ENCODE peak calls at places on chromosomes 16 and 17, in ten cellular contexts. I, N, O, T, A, R, F, S, J and B are unnamed samples.

GRCh38 chr17:81665205-81666091 is 957 bp downstream of the OXLD1 start:
- DNase-seq in I (peak; percentile 6), T (peak; percentile 42), O (peak; percentile 55), A (no peak), J (peak; percentile 42), S (peak; percentile 74), N (no peak), R (peak; percentile 58), F (peak; percentile 41), B (no peak)

GRCh38 chr17:58228679-58229078 is 9.6 kb upstream of the MKS1 start:
- DNase-seq in T (no peak), O (no peak), F (no peak), I (no peak), R (no peak), S (no peak), A (no peak), J (no peak), N (no peak), B (no peak)

GRCh38 chr16:22788190-22788530 is 25.8 kb upstream of the HS3ST2 start:
- DNase-seq in S (no peak), O (no peak), A (no peak), T (no peak), R (no peak), N (no peak), J (no peak), I (no peak), F (no peak), B (peak; percentile 38)

GRCh38 chr17:76092526-76093413 is 10.8 kb downstream of the EXOC7 start:
- DNase-seq in A (no peak), I (no peak), T (no peak), S (no peak), O (no peak), R (no peak), N (peak; percentile 4), J (no peak), F (no peak), B (no peak)

GRCh38 chr16:85947511-85948509 is 48.8 kb downstream of the IRF8 start:
- DNase-seq in S (peak; percentile 48), T (peak; percentile 78), I (no peak), R (no peak), A (no peak), J (no peak), N (no peak), O (no peak), F (no peak), B (no peak)

GRCh38 chr16:89383095-89384003 is 107.0 kb downstream of the ANKRD11 start:
- DNase-seq in R (peak; percentile 80), F (peak; percentile 76), I (peak; percentile 47), N (peak; percentile 65), O (peak; percentile 53), J (peak; percentile 64), T (no peak), A (no peak), S (no peak), B (peak; percentile 47)

GRCh38 chr16:88549671-88550643 is 20.2 kb upstream of the ZC3H18 start:
- DNase-seq in N (no peak), S (no peak), A (no peak), I (no peak), O (no peak), J (no peak), T (no peak), F (no peak), R (peak; percentile 42), B (no peak)

GRCh38 chr17:29165800-29166506 is 14.2 kb downstream of the MYO18A start:
- DNase-seq in I (no peak), O (no peak), T (no peak), J (no peak), A (no peak), R (peak; percentile 35), F (no peak), S (no peak), N (peak; percentile 25), B (no peak)

GRCh38 chr17:78748730-78749317 is 33.2 kb downstream of the CYTH1 start:
- DNase-seq in I (peak; percentile 24), J (peak; percentile 58), A (peak; percentile 63), N (no peak), O (no peak), T (peak; percentile 76), R (peak; percentile 82), S (peak; percentile 72), F (peak; percentile 66), B (peak; percentile 71)

GRCh38 chr17:74453665-74454196 is 12.7 kb upstream of the CD300A start:
- DNase-seq in R (no peak), T (peak; percentile 79), N (peak; percentile 100), I (no peak), O (no peak), A (peak; percentile 39), S (peak; percentile 31), J (no peak), F (no peak), B (no peak)

GRCh38 chr16:240559-240958 is 5.9 kb downstream of the FAM234A start:
- DNase-seq in A (no peak), N (no peak), F (no peak), S (no peak), I (no peak), O (no peak), T (no peak), R (peak; percentile 14), J (no peak), B (no peak)

GRCh38 chr17:8821446-8822105 is 22.4 kb upstream of the MFSD6L start:
- DNase-seq in I (no peak), S (no peak), J (no peak), A (no peak), O (no peak), N (no peak), R (no peak), T (no peak), F (no peak), B (no peak)